ENCODE peak calls at places on chromosomes 6 and 20, in five cellular contexts. One of them, this sample, is unnamed.

GRCh38 chr6:44478591-44479254 is 91.2 kb downstream of the CDC5L start:
- DNase-seq in CD4-positive, alpha-beta T cell: no peak
- DNase-seq in esophagus squamous epithelium: no peak
- DNase-seq in Caco-2: no peak
- DNase-seq in GM13977: no peak
- DNase-seq in this sample: no peak

GRCh38 chr6:113530769-113531168 is 326.4 kb upstream of the MARCKS start:
- DNase-seq in CD4-positive, alpha-beta T cell: no peak
- DNase-seq in esophagus squamous epithelium: no peak
- DNase-seq in Caco-2: no peak
- DNase-seq in GM13977: no peak
- DNase-seq in this sample: no peak

GRCh38 chr6:170051229-170052172 is 239.4 kb downstream of the DLL1 start:
- DNase-seq in CD4-positive, alpha-beta T cell: no peak
- DNase-seq in esophagus squamous epithelium: no peak
- DNase-seq in Caco-2: no peak
- DNase-seq in GM13977: no peak
- DNase-seq in this sample: no peak

GRCh38 chr20:62808211-62808865 is 3.7 kb downstream of the OGFR start:
- DNase-seq in CD4-positive, alpha-beta T cell: peak; percentile 71
- DNase-seq in esophagus squamous epithelium: no peak
- DNase-seq in Caco-2: peak; percentile 92
- DNase-seq in GM13977: peak; percentile 86
- DNase-seq in this sample: peak; percentile 78

GRCh38 chr6:157811476-157812173 is 11.4 kb upstream of the SNX9 start:
- DNase-seq in CD4-positive, alpha-beta T cell: no peak
- DNase-seq in esophagus squamous epithelium: no peak
- DNase-seq in Caco-2: no peak
- DNase-seq in GM13977: no peak
- DNase-seq in this sample: no peak

GRCh38 chr6:100678027-100678426 is 203.1 kb downstream of the ASCC3 start:
- DNase-seq in CD4-positive, alpha-beta T cell: no peak
- DNase-seq in esophagus squamous epithelium: no peak
- DNase-seq in Caco-2: no peak
- DNase-seq in GM13977: no peak
- DNase-seq in this sample: no peak

GRCh38 chr20:60097285-60097684 is 139.1 kb downstream of the CDH26 start:
- DNase-seq in CD4-positive, alpha-beta T cell: no peak
- DNase-seq in esophagus squamous epithelium: no peak
- DNase-seq in Caco-2: no peak
- DNase-seq in GM13977: no peak
- DNase-seq in this sample: no peak

GRCh38 chr6:89527634-89528033 is 94.7 kb downstream of the ANKRD6 start:
- DNase-seq in CD4-positive, alpha-beta T cell: no peak
- DNase-seq in esophagus squamous epithelium: no peak
- DNase-seq in Caco-2: no peak
- DNase-seq in GM13977: no peak
- DNase-seq in this sample: no peak

GRCh38 chr6:10451828-10452509 is 37.1 kb upstream of the TFAP2A start:
- DNase-seq in CD4-positive, alpha-beta T cell: no peak
- DNase-seq in esophagus squamous epithelium: no peak
- DNase-seq in Caco-2: no peak
- DNase-seq in GM13977: no peak
- DNase-seq in this sample: no peak

GRCh38 chr6:154937306-154938244 is 57.5 kb upstream of the TIAM2 start:
- DNase-seq in CD4-positive, alpha-beta T cell: no peak
- DNase-seq in esophagus squamous epithelium: no peak
- DNase-seq in Caco-2: no peak
- DNase-seq in GM13977: no peak
- DNase-seq in this sample: no peak

GRCh38 chr6:165624871-165625639 is 38.0 kb downstream of the PDE10A start:
- DNase-seq in CD4-positive, alpha-beta T cell: no peak
- DNase-seq in esophagus squamous epithelium: no peak
- DNase-seq in Caco-2: no peak
- DNase-seq in GM13977: no peak
- DNase-seq in this sample: no peak

GRCh38 chr20:50191065-50191565 is 485 bp downstream of the CEBPB start:
- DNase-seq in CD4-positive, alpha-beta T cell: no peak
- DNase-seq in esophagus squamous epithelium: no peak
- DNase-seq in Caco-2: no peak
- DNase-seq in GM13977: peak; percentile 69
- DNase-seq in this sample: peak; percentile 69

GRCh38 chr6:82013561-82014275 is 233.8 kb downstream of the IBTK start:
- DNase-seq in CD4-positive, alpha-beta T cell: no peak
- DNase-seq in esophagus squamous epithelium: no peak
- DNase-seq in Caco-2: no peak
- DNase-seq in GM13977: no peak
- DNase-seq in this sample: no peak

GRCh38 chr6:54191460-54191859 is 80.2 kb downstream of the MLIP start:
- DNase-seq in CD4-positive, alpha-beta T cell: no peak
- DNase-seq in esophagus squamous epithelium: no peak
- DNase-seq in Caco-2: no peak
- DNase-seq in GM13977: no peak
- DNase-seq in this sample: no peak

GRCh38 chr6:154622618-154623336 is 110.4 kb upstream of the SCAF8 start:
- DNase-seq in CD4-positive, alpha-beta T cell: no peak
- DNase-seq in esophagus squamous epithelium: no peak
- DNase-seq in Caco-2: no peak
- DNase-seq in GM13977: no peak
- DNase-seq in this sample: no peak

GRCh38 chr6:31558631-31559500 is 11.5 kb downstream of the NFKBIL1 start:
- DNase-seq in CD4-positive, alpha-beta T cell: no peak
- DNase-seq in esophagus squamous epithelium: no peak
- DNase-seq in Caco-2: no peak
- DNase-seq in GM13977: peak; percentile 74
- DNase-seq in this sample: peak; percentile 85

GRCh38 chr6:29755295-29755871 is 32.1 kb downstream of the HLA-F start:
- DNase-seq in CD4-positive, alpha-beta T cell: no peak
- DNase-seq in esophagus squamous epithelium: no peak
- DNase-seq in Caco-2: no peak
- DNase-seq in GM13977: no peak
- DNase-seq in this sample: no peak

GRCh38 chr6:29752451-29753308 is 29.4 kb downstream of the HLA-F start:
- DNase-seq in CD4-positive, alpha-beta T cell: peak; percentile 76
- DNase-seq in esophagus squamous epithelium: peak; percentile 29
- DNase-seq in Caco-2: peak; percentile 86
- DNase-seq in GM13977: peak; percentile 85
- DNase-seq in this sample: peak; percentile 91

GRCh38 chr6:29751480-29751879 is 28.2 kb downstream of the HLA-F start:
- DNase-seq in CD4-positive, alpha-beta T cell: no peak
- DNase-seq in esophagus squamous epithelium: no peak
- DNase-seq in Caco-2: no peak
- DNase-seq in GM13977: no peak
- DNase-seq in this sample: no peak

GRCh38 chr6:29750709-29751108 is 27.5 kb downstream of the HLA-F start:
- DNase-seq in CD4-positive, alpha-beta T cell: no peak
- DNase-seq in esophagus squamous epithelium: no peak
- DNase-seq in Caco-2: no peak
- DNase-seq in GM13977: no peak
- DNase-seq in this sample: no peak

GRCh38 chr6:29753309-29753644 is 30.0 kb downstream of the HLA-F start:
- DNase-seq in CD4-positive, alpha-beta T cell: no peak
- DNase-seq in esophagus squamous epithelium: no peak
- DNase-seq in Caco-2: no peak
- DNase-seq in GM13977: no peak
- DNase-seq in this sample: no peak
- TF ChIP-seq CTCF in CD4-positive, alpha-beta T cell: peak; percentile 61
- TF ChIP-seq CTCF in esophagus squamous epithelium: no peak
- TF ChIP-seq CTCF in Caco-2: no peak
- TF ChIP-seq CTCF in GM13977: no peak
- TF ChIP-seq CTCF in this sample: peak; percentile 63

GRCh38 chr6:88492824-88493223 is 326.7 kb upstream of the CNR1 start:
- DNase-seq in CD4-positive, alpha-beta T cell: no peak
- DNase-seq in esophagus squamous epithelium: no peak
- DNase-seq in Caco-2: no peak
- DNase-seq in GM13977: no peak
- DNase-seq in this sample: no peak
- TF ChIP-seq CTCF in CD4-positive, alpha-beta T cell: no peak
- TF ChIP-seq CTCF in esophagus squamous epithelium: no peak
- TF ChIP-seq CTCF in Caco-2: peak; percentile 44
- TF ChIP-seq CTCF in GM13977: peak; percentile 62
- TF ChIP-seq CTCF in this sample: no peak

DNA sequence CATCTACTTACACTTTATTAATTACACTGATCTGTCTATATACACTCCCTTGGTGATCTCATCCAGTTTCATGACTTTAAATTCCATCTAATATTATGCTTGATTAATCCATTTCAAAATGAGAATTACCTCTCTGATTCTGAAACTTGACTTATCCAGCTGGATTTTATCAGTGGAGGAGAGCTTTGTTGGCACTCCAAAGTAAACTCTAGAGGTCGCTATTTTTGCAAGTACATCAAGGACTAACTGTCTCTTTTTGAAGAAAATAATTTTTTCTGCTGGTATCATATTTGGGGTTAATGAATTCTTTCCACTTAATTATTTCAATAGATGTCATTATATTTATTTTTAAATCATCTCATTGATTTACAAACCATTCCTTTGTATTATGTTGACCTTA is 630.3 kb upstream of the MAN1A1 start:
- DNase-seq in CD4-positive, alpha-beta T cell: no peak
- DNase-seq in esophagus squamous epithelium: no peak
- DNase-seq in Caco-2: no peak
- DNase-seq in GM13977: no peak
- DNase-seq in this sample: no peak
- TF ChIP-seq CTCF in CD4-positive, alpha-beta T cell: no peak
- TF ChIP-seq CTCF in esophagus squamous epithelium: peak; percentile 9
- TF ChIP-seq CTCF in Caco-2: peak; percentile 41
- TF ChIP-seq CTCF in GM13977: peak; percentile 34
- TF ChIP-seq CTCF in this sample: no peak

DNA sequence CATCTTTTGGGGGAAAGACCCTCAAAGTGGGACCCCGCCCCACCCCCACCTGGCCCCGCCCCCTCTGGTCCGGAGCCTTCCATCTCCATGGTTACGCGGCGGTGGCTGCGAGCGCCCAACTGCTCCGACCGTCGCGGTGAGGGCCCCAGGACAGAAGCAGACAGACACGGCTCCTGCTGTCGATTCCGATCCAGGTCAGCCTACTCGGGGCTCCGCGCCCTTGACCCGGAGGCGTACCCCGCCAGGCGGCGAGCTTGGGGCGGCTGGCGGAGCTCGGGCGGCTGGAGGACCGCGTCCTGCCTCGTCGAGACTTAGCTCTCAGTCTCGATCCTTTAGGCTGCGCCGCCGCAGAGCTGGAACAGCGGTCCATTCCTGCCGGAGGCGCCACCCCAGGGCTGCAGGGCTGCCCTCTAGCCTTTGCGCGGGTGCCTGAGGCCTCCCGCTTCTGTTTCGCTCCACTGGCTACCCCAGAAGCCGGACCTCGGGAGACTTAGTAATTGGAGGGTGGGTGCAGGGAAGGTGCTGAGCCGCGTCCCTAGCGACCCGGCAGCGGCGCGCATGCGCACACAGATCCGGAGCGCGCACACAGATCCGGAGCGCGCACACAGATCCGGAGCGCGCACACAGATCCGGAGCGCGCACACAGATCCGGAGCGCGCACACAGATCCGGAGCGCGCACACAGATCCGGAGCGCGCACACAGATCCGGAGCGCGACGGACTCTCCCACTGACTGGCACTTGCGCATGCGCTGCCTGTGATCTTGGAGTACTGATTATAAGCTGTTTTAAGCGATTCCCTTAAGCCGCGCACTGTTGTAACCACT is at the start of gene CFAP206:
- DNase-seq in CD4-positive, alpha-beta T cell: peak; percentile 70
- DNase-seq in esophagus squamous epithelium: peak; percentile 15
- DNase-seq in Caco-2: peak; percentile 84
- DNase-seq in GM13977: peak; percentile 89
- DNase-seq in this sample: peak; percentile 84
- TF ChIP-seq CTCF in CD4-positive, alpha-beta T cell: no peak
- TF ChIP-seq CTCF in esophagus squamous epithelium: no peak
- TF ChIP-seq CTCF in Caco-2: peak; percentile 18
- TF ChIP-seq CTCF in GM13977: peak; percentile 34
- TF ChIP-seq CTCF in this sample: no peak

GRCh38 chr20:57683876-57684275 is 25.9 kb downstream of the PMEPA1 start:
- DNase-seq in CD4-positive, alpha-beta T cell: no peak
- DNase-seq in esophagus squamous epithelium: no peak
- DNase-seq in Caco-2: no peak
- DNase-seq in GM13977: no peak
- DNase-seq in this sample: no peak
- TF ChIP-seq CTCF in CD4-positive, alpha-beta T cell: no peak
- TF ChIP-seq CTCF in esophagus squamous epithelium: no peak
- TF ChIP-seq CTCF in Caco-2: no peak
- TF ChIP-seq CTCF in GM13977: no peak
- TF ChIP-seq CTCF in this sample: no peak

GRCh38 chr6:80095600-80095999 is 10.9 kb upstream of the BCKDHB start:
- DNase-seq in CD4-positive, alpha-beta T cell: no peak
- DNase-seq in esophagus squamous epithelium: no peak
- DNase-seq in Caco-2: no peak
- DNase-seq in GM13977: no peak
- DNase-seq in this sample: no peak

GRCh38 chr6:80088637-80089036 is 17.8 kb upstream of the BCKDHB start:
- DNase-seq in CD4-positive, alpha-beta T cell: no peak
- DNase-seq in esophagus squamous epithelium: no peak
- DNase-seq in Caco-2: peak; percentile 23
- DNase-seq in GM13977: no peak
- DNase-seq in this sample: no peak

GRCh38 chr6:80091506-80091905 is 15.0 kb upstream of the BCKDHB start:
- DNase-seq in CD4-positive, alpha-beta T cell: no peak
- DNase-seq in esophagus squamous epithelium: no peak
- DNase-seq in Caco-2: no peak
- DNase-seq in GM13977: no peak
- DNase-seq in this sample: no peak

GRCh38 chr6:80098392-80098791 is 8.1 kb upstream of the BCKDHB start:
- DNase-seq in CD4-positive, alpha-beta T cell: no peak
- DNase-seq in esophagus squamous epithelium: no peak
- DNase-seq in Caco-2: no peak
- DNase-seq in GM13977: no peak
- DNase-seq in this sample: no peak

GRCh38 chr6:80094017-80094416 is 12.5 kb upstream of the BCKDHB start:
- DNase-seq in CD4-positive, alpha-beta T cell: no peak
- DNase-seq in esophagus squamous epithelium: no peak
- DNase-seq in Caco-2: peak; percentile 19
- DNase-seq in GM13977: no peak
- DNase-seq in this sample: peak; percentile 22
- TF ChIP-seq CTCF in CD4-positive, alpha-beta T cell: peak; percentile 78
- TF ChIP-seq CTCF in esophagus squamous epithelium: peak; percentile 64
- TF ChIP-seq CTCF in Caco-2: peak; percentile 52
- TF ChIP-seq CTCF in GM13977: peak; percentile 57
- TF ChIP-seq CTCF in this sample: peak; percentile 82

This sample was measured in activated CD8-positive, alpha-beta T cell treated with anti-CD3 and anti-CD28 coated beads for 36 hours.